ENCODE peak calls at places on chromosomes 11 and 22, in four cellular contexts. One of them, this sample, is unnamed.

GRCh38 chr11:133498969-133499368 is 33.3 kb downstream of the OPCML start:
- DNase-seq in AG04450: no peak
- DNase-seq in neural progenitor cell: no peak
- DNase-seq in HepG2: no peak
- DNase-seq in this sample: no peak

GRCh38 chr11:64324692-64325469 is 7.0 kb downstream of the PRDX5 start:
- DNase-seq in AG04450: no peak
- DNase-seq in neural progenitor cell: no peak
- DNase-seq in HepG2: no peak
- DNase-seq in this sample: no peak

GRCh38 chr11:96309001-96309642 is 33.9 kb downstream of the MAML2 start:
- DNase-seq in AG04450: no peak
- DNase-seq in neural progenitor cell: peak
- DNase-seq in HepG2: no peak
- DNase-seq in this sample: peak

GRCh38 chr11:34890812-34891211 is 25.4 kb downstream of the APIP start:
- DNase-seq in AG04450: peak
- DNase-seq in neural progenitor cell: peak
- DNase-seq in HepG2: peak
- DNase-seq in this sample: no peak

GRCh38 chr22:25563757-25564319 is 637 bp upstream of the GRK3 start:
- DNase-seq in AG04450: no peak
- DNase-seq in neural progenitor cell: peak
- DNase-seq in HepG2: peak
- DNase-seq in this sample: no peak

GRCh38 chr22:30459206-30460052 is 12.4 kb downstream of the SEC14L3 start:
- DNase-seq in AG04450: no peak
- DNase-seq in neural progenitor cell: peak
- DNase-seq in HepG2: peak
- DNase-seq in this sample: no peak

GRCh38 chr11:34327804-34328631 is 29.8 kb downstream of the ABTB2 start:
- DNase-seq in AG04450: no peak
- DNase-seq in neural progenitor cell: no peak
- DNase-seq in HepG2: no peak
- DNase-seq in this sample: no peak

GRCh38 chr22:42648368-42649260 is 578 bp downstream of the CYB5R3 start:
- DNase-seq in AG04450: no peak
- DNase-seq in neural progenitor cell: no peak
- DNase-seq in HepG2: peak
- DNase-seq in this sample: no peak

GRCh38 chr11:77170107-77170506 is 42.1 kb downstream of the MYO7A start:
- DNase-seq in AG04450: no peak
- DNase-seq in neural progenitor cell: peak
- DNase-seq in HepG2: no peak
- DNase-seq in this sample: peak

GRCh38 chr11:110432713-110433392 is 3.1 kb downstream of the FDX1 start:
- DNase-seq in AG04450: no peak
- DNase-seq in neural progenitor cell: peak
- DNase-seq in HepG2: no peak
- DNase-seq in this sample: no peak

GRCh38 chr11:109552376-109552775 is 130.4 kb downstream of the C11orf87 start:
- DNase-seq in AG04450: no peak
- DNase-seq in neural progenitor cell: no peak
- DNase-seq in HepG2: no peak
- DNase-seq in this sample: no peak

GRCh38 chr11:116360542-116360941 is 412.2 kb downstream of the BUD13 start:
- DNase-seq in AG04450: no peak
- DNase-seq in neural progenitor cell: no peak
- DNase-seq in HepG2: no peak
- DNase-seq in this sample: no peak

GRCh38 chr11:65639623-65640482 is 2.0 kb downstream of the SIPA1 start:
- DNase-seq in AG04450: no peak
- DNase-seq in neural progenitor cell: no peak
- DNase-seq in HepG2: no peak
- DNase-seq in this sample: no peak

GRCh38 chr11:72741849-72742521 is 10.2 kb downstream of the ARAP1 start:
- DNase-seq in AG04450: no peak
- DNase-seq in neural progenitor cell: no peak
- DNase-seq in HepG2: no peak
- DNase-seq in this sample: no peak

GRCh38 chr11:14042686-14043440 is 80.3 kb downstream of the SPON1 start:
- DNase-seq in AG04450: no peak
- DNase-seq in neural progenitor cell: no peak
- DNase-seq in HepG2: no peak
- DNase-seq in this sample: no peak

GRCh38 chr11:3956748-3957147 is 101.3 kb downstream of the STIM1 start:
- DNase-seq in AG04450: no peak
- DNase-seq in neural progenitor cell: no peak
- DNase-seq in HepG2: no peak
- DNase-seq in this sample: no peak

GRCh38 chr11:86678823-86679222 is 6.4 kb upstream of the ME3 start:
- DNase-seq in AG04450: peak
- DNase-seq in neural progenitor cell: peak
- DNase-seq in HepG2: no peak
- DNase-seq in this sample: peak

GRCh38 chr11:99865951-99866350 is 821.1 kb upstream of the ARHGAP42 start:
- DNase-seq in AG04450: no peak
- DNase-seq in neural progenitor cell: no peak
- DNase-seq in HepG2: no peak
- DNase-seq in this sample: no peak

GRCh38 chr11:103326070-103326794 is 217.0 kb downstream of the DYNC2H1 start:
- DNase-seq in AG04450: peak
- DNase-seq in neural progenitor cell: peak
- DNase-seq in HepG2: peak
- DNase-seq in this sample: peak

GRCh38 chr11:35031869-35032268 is 107.1 kb upstream of the CD44 start:
- DNase-seq in AG04450: no peak
- DNase-seq in neural progenitor cell: no peak
- DNase-seq in HepG2: no peak
- DNase-seq in this sample: no peak

GRCh38 chr11:34887260-34887659 is 28.9 kb downstream of the APIP start:
- DNase-seq in AG04450: no peak
- DNase-seq in neural progenitor cell: no peak
- DNase-seq in HepG2: no peak
- DNase-seq in this sample: no peak

GRCh38 chr11:119572481-119573424 is 149.8 kb upstream of the THY1 start:
- DNase-seq in AG04450: no peak
- DNase-seq in neural progenitor cell: no peak
- DNase-seq in HepG2: no peak
- DNase-seq in this sample: no peak
- TF ChIP-seq CTCF in AG04450: peak
- TF ChIP-seq CTCF in neural progenitor cell: peak
- TF ChIP-seq CTCF in HepG2: no peak
- TF ChIP-seq CTCF in this sample: no peak

GRCh38 chr22:19961201-19961580 is 19.6 kb upstream of the TXNRD2 start:
- DNase-seq in AG04450: no peak
- DNase-seq in neural progenitor cell: no peak
- DNase-seq in HepG2: no peak
- DNase-seq in this sample: no peak

GRCh38 chr22:19963863-19964642 is 22.4 kb upstream of the TXNRD2 start:
- DNase-seq in AG04450: no peak
- DNase-seq in neural progenitor cell: no peak
- DNase-seq in HepG2: no peak
- DNase-seq in this sample: no peak

GRCh38 chr22:19962909-19963806 is 21.5 kb upstream of the TXNRD2 start:
- DNase-seq in AG04450: no peak
- DNase-seq in neural progenitor cell: no peak
- DNase-seq in HepG2: peak
- DNase-seq in this sample: no peak

GRCh38 chr22:19961868-19962245 is 20.2 kb upstream of the TXNRD2 start:
- DNase-seq in AG04450: no peak
- DNase-seq in neural progenitor cell: no peak
- DNase-seq in HepG2: no peak
- DNase-seq in this sample: no peak

GRCh38 chr22:19962246-19962908 is 20.8 kb upstream of the TXNRD2 start:
- DNase-seq in AG04450: no peak
- DNase-seq in neural progenitor cell: peak
- DNase-seq in HepG2: peak
- DNase-seq in this sample: no peak
- H3K4me3 ChIP-seq in AG04450: no peak
- H3K4me3 ChIP-seq in neural progenitor cell: no peak
- H3K4me3 ChIP-seq in HepG2: peak
- H3K4me3 ChIP-seq in this sample: no peak

GRCh38 chr22:21593406-21594232 is 26.1 kb downstream of the UBE2L3 start:
- DNase-seq in AG04450: no peak
- DNase-seq in neural progenitor cell: peak
- DNase-seq in HepG2: peak
- DNase-seq in this sample: no peak
- TF ChIP-seq CTCF in AG04450: peak
- TF ChIP-seq CTCF in neural progenitor cell: peak
- TF ChIP-seq CTCF in HepG2: peak
- TF ChIP-seq CTCF in this sample: peak

GRCh38 chr11:128789497-128790080 is 77.5 kb downstream of the KCNJ1 start:
- DNase-seq in AG04450: no peak
- DNase-seq in neural progenitor cell: no peak
- DNase-seq in HepG2: no peak
- DNase-seq in this sample: no peak
- H3K4me3 ChIP-seq in AG04450: no peak
- H3K4me3 ChIP-seq in neural progenitor cell: no peak
- H3K4me3 ChIP-seq in HepG2: no peak
- H3K4me3 ChIP-seq in this sample: no peak

GRCh38 chr11:11167806-11168205 is 185.2 kb downstream of the CSNK2A3 start:
- DNase-seq in AG04450: no peak
- DNase-seq in neural progenitor cell: no peak
- DNase-seq in HepG2: no peak
- DNase-seq in this sample: no peak

GRCh38 chr11:11163669-11164377 is 189.2 kb downstream of the CSNK2A3 start:
- DNase-seq in AG04450: no peak
- DNase-seq in neural progenitor cell: no peak
- DNase-seq in HepG2: no peak
- DNase-seq in this sample: no peak

DNA sequence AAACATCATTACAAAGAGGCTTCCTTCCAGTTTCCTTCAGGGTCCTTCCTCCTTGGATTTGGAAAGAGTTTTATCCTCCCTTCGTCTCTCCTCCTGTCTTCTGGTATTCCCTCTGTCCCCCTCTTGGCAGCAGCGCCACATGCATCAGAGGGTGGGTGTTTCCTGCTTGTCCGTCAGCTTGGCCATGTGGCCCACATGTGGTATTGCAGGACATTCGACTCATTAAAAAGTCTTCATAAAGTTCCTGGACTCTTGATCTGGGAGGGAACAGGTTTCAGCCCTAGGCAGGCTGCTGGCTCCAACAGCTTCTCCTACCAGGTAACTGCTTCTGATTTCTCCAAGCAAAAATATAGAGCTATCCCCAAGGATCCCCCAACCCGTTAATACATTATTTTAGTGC is 189.8 kb downstream of the CSNK2A3 start:
- DNase-seq in AG04450: no peak
- DNase-seq in neural progenitor cell: peak
- DNase-seq in HepG2: peak
- DNase-seq in this sample: no peak
- TF ChIP-seq CTCF in AG04450: peak
- TF ChIP-seq CTCF in neural progenitor cell: peak
- TF ChIP-seq CTCF in HepG2: no peak
- TF ChIP-seq CTCF in this sample: peak

DNA sequence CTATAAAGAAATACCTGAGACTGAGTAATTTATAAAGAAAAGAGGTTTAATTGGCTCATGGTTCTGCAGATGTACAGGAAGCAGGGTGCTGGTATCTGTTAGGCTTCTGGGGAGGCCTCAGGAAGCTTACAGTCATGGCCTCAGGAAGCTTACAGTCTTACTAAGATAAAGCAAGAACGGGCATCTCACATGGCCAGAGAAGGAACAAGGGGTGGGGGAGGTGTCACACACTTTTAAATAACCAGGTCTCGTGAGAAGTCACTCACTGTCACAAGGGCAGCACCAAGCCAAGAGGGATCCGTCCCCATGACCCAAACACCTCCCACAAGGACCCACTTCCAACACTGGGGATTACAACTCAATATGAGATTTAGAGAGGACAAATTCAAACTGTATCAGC is 192.8 kb upstream of the B3GAT1 start:
- DNase-seq in AG04450: no peak
- DNase-seq in neural progenitor cell: no peak
- DNase-seq in HepG2: no peak
- DNase-seq in this sample: no peak
- H3K4me3 ChIP-seq in AG04450: no peak
- H3K4me3 ChIP-seq in neural progenitor cell: no peak
- H3K4me3 ChIP-seq in HepG2: no peak
- H3K4me3 ChIP-seq in this sample: no peak

DNA sequence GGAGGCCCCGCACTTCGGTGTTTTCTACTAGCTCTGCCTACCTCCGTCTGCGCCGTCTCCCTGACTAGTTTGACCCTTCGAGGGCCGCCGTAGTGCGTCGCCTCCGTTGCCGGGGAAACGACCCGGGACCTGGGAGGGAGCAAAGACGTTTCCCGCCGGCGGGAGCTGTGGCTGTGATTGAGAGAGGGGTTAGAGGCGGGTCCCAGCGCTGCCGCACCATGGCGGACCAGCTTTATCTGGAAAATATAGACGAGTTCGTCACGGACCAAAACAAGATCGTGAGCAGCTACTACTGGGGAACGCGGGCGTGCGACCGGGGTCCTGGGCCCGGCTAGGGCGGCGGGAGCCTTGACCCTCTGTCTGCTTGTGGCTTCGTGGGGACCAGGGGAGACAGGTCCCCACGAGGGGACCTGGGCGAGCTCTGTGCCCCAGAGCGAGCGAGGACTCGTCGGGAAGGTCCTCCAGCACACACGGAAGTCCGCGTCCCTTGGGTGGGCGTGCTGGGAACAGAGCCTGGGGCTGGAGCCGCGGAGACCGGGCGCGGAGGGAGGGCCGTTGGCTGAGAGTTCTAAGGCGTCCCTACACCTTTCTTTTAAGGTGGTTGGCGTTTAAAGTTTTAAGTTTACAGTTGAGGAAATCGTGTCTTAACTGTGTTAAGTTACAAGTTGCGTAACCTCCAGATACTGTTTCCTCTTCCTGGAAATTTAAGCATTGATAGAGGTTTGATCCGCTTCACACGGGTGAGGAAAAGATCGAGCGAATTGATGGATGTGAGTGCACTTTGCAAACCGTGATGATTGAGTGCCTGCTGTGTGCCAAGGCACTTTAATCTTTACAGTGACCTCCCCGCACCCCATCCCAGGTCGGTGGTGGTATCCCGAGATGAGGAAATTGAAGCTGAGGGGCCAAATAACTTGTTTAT is at the start of gene POLD3:
- DNase-seq in AG04450: peak
- DNase-seq in neural progenitor cell: peak
- DNase-seq in HepG2: peak
- DNase-seq in this sample: peak
- TF ChIP-seq CTCF in AG04450: no peak
- TF ChIP-seq CTCF in neural progenitor cell: no peak
- TF ChIP-seq CTCF in HepG2: no peak
- TF ChIP-seq CTCF in this sample: no peak

GRCh38 chr11:47400813-47401279 is 7.5 kb upstream of the SLC39A13 start:
- DNase-seq in AG04450: no peak
- DNase-seq in neural progenitor cell: peak
- DNase-seq in HepG2: no peak
- DNase-seq in this sample: no peak
- H3K4me3 ChIP-seq in AG04450: no peak
- H3K4me3 ChIP-seq in neural progenitor cell: peak
- H3K4me3 ChIP-seq in HepG2: peak
- H3K4me3 ChIP-seq in this sample: no peak

DNA sequence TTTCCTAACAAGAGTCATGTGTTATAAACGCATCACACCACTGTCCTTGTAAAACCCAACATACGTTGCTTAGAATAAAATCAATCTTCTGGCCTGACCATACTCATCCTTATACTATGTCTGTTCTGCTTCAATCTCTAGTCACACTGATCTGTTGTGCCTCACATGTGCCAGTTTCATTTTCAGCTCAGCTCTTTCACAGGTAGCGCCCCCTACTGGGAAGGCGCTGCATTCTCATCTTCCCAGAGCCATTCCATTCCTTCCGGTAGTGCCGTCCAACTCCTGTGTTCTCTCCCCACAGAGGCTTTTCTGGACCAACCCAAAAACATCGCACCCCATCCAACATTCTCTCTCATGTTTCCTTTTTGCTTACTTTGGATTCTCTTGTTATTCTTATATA is 22.2 kb downstream of the CASP5 start:
- DNase-seq in AG04450: no peak
- DNase-seq in neural progenitor cell: peak
- DNase-seq in HepG2: no peak
- DNase-seq in this sample: no peak
- TF ChIP-seq CTCF in AG04450: peak
- TF ChIP-seq CTCF in neural progenitor cell: peak
- TF ChIP-seq CTCF in HepG2: peak
- TF ChIP-seq CTCF in this sample: peak

This sample was measured in kidney epithelial cell.